ENCODE peak calls at places on chromosomes 12 and 14, in six cellular contexts. One of them, this sample, is unnamed.

GRCh38 chr14:76484355-76484754 is 108.4 kb downstream of the ESRRB start:
- DNase-seq in cardiac fibroblast: no peak
- DNase-seq in fibroblast of lung: no peak
- DNase-seq in thoracic aorta: no peak
- DNase-seq in mesothelial cell of epicardium: no peak
- DNase-seq in kidney: no peak
- DNase-seq in this sample: no peak

GRCh38 chr14:21852061-21852664 is 178.5 kb upstream of the OR4E1 start:
- DNase-seq in cardiac fibroblast: peak; percentile 27
- DNase-seq in fibroblast of lung: no peak
- DNase-seq in thoracic aorta: no peak
- DNase-seq in mesothelial cell of epicardium: peak; percentile 47
- DNase-seq in kidney: no peak
- DNase-seq in this sample: no peak

GRCh38 chr12:117343296-117343695 is 18.1 kb downstream of the NOS1 start:
- DNase-seq in cardiac fibroblast: no peak
- DNase-seq in fibroblast of lung: no peak
- DNase-seq in thoracic aorta: no peak
- DNase-seq in mesothelial cell of epicardium: no peak
- DNase-seq in kidney: no peak
- DNase-seq in this sample: no peak

GRCh38 chr12:8698132-8698829 is 490 bp downstream of the RIMKLB start:
- DNase-seq in cardiac fibroblast: peak; percentile 44
- DNase-seq in fibroblast of lung: peak; percentile 55
- DNase-seq in thoracic aorta: no peak
- DNase-seq in mesothelial cell of epicardium: no peak
- DNase-seq in kidney: peak; percentile 87
- DNase-seq in this sample: no peak

GRCh38 chr12:124804011-124804621 is 59.5 kb downstream of the SCARB1 start:
- DNase-seq in cardiac fibroblast: peak; percentile 16
- DNase-seq in fibroblast of lung: peak; percentile 33
- DNase-seq in thoracic aorta: peak; percentile 17
- DNase-seq in mesothelial cell of epicardium: no peak
- DNase-seq in kidney: no peak
- DNase-seq in this sample: no peak

GRCh38 chr12:38056701-38057689 is 259.6 kb upstream of the ALG10B start:
- DNase-seq in cardiac fibroblast: no peak
- DNase-seq in fibroblast of lung: no peak
- DNase-seq in thoracic aorta: no peak
- DNase-seq in mesothelial cell of epicardium: no peak
- DNase-seq in kidney: no peak
- DNase-seq in this sample: no peak

GRCh38 chr14:55762595-55763232 is 182.7 kb downstream of the KTN1 start:
- DNase-seq in cardiac fibroblast: no peak
- DNase-seq in fibroblast of lung: no peak
- DNase-seq in thoracic aorta: no peak
- DNase-seq in mesothelial cell of epicardium: no peak
- DNase-seq in kidney: no peak
- DNase-seq in this sample: no peak

GRCh38 chr14:70317969-70318634 is 41.4 kb downstream of the COX16 start:
- DNase-seq in cardiac fibroblast: peak; percentile 72
- DNase-seq in fibroblast of lung: peak; percentile 46
- DNase-seq in thoracic aorta: no peak
- DNase-seq in mesothelial cell of epicardium: peak; percentile 45
- DNase-seq in kidney: no peak
- DNase-seq in this sample: no peak

GRCh38 chr12:98503343-98503592 is 12.1 kb upstream of the TMPO start:
- DNase-seq in cardiac fibroblast: peak; percentile 95
- DNase-seq in fibroblast of lung: peak; percentile 87
- DNase-seq in thoracic aorta: peak; percentile 70
- DNase-seq in mesothelial cell of epicardium: peak; percentile 94
- DNase-seq in kidney: peak; percentile 95
- DNase-seq in this sample: no peak

GRCh38 chr14:64723691-64724577 is 19.7 kb downstream of the PLEKHG3 start:
- DNase-seq in cardiac fibroblast: no peak
- DNase-seq in fibroblast of lung: peak; percentile 46
- DNase-seq in thoracic aorta: no peak
- DNase-seq in mesothelial cell of epicardium: no peak
- DNase-seq in kidney: no peak
- DNase-seq in this sample: peak; percentile 42

GRCh38 chr12:96810057-96810456 is 97.0 kb upstream of the NEDD1 start:
- DNase-seq in cardiac fibroblast: peak; percentile 79
- DNase-seq in fibroblast of lung: peak; percentile 8
- DNase-seq in thoracic aorta: no peak
- DNase-seq in mesothelial cell of epicardium: no peak
- DNase-seq in kidney: no peak
- DNase-seq in this sample: no peak

GRCh38 chr12:124422142-124422569 is 127.3 kb downstream of the RFLNA start:
- DNase-seq in cardiac fibroblast: no peak
- DNase-seq in fibroblast of lung: no peak
- DNase-seq in thoracic aorta: no peak
- DNase-seq in mesothelial cell of epicardium: no peak
- DNase-seq in kidney: peak; percentile 93
- DNase-seq in this sample: no peak

GRCh38 chr12:27524839-27525238 is 833 bp downstream of the PPFIBP1 start:
- DNase-seq in cardiac fibroblast: peak; percentile 56
- DNase-seq in fibroblast of lung: no peak
- DNase-seq in thoracic aorta: no peak
- DNase-seq in mesothelial cell of epicardium: no peak
- DNase-seq in kidney: no peak
- DNase-seq in this sample: no peak

GRCh38 chr14:70289138-70289537 is 70.3 kb downstream of the COX16 start:
- DNase-seq in cardiac fibroblast: no peak
- DNase-seq in fibroblast of lung: no peak
- DNase-seq in thoracic aorta: no peak
- DNase-seq in mesothelial cell of epicardium: no peak
- DNase-seq in kidney: no peak
- DNase-seq in this sample: no peak

GRCh38 chr12:84701041-84701440 is 211.6 kb downstream of the SLC6A15 start:
- DNase-seq in cardiac fibroblast: no peak
- DNase-seq in fibroblast of lung: peak; percentile 53
- DNase-seq in thoracic aorta: no peak
- DNase-seq in mesothelial cell of epicardium: no peak
- DNase-seq in kidney: no peak
- DNase-seq in this sample: no peak

GRCh38 chr12:103181366-103182152 is 224.1 kb downstream of the ASCL1 start:
- DNase-seq in cardiac fibroblast: no peak
- DNase-seq in fibroblast of lung: no peak
- DNase-seq in thoracic aorta: no peak
- DNase-seq in mesothelial cell of epicardium: no peak
- DNase-seq in kidney: no peak
- DNase-seq in this sample: no peak

GRCh38 chr12:75446857-75447256 is 33.7 kb upstream of the GLIPR1 start:
- DNase-seq in cardiac fibroblast: peak; percentile 84
- DNase-seq in fibroblast of lung: peak; percentile 85
- DNase-seq in thoracic aorta: no peak
- DNase-seq in mesothelial cell of epicardium: no peak
- DNase-seq in kidney: no peak
- DNase-seq in this sample: no peak

GRCh38 chr12:49230810-49231209 is 34.1 kb upstream of the TUBA1C start:
- DNase-seq in cardiac fibroblast: no peak
- DNase-seq in fibroblast of lung: no peak
- DNase-seq in thoracic aorta: no peak
- DNase-seq in mesothelial cell of epicardium: no peak
- DNase-seq in kidney: no peak
- DNase-seq in this sample: no peak

DNA sequence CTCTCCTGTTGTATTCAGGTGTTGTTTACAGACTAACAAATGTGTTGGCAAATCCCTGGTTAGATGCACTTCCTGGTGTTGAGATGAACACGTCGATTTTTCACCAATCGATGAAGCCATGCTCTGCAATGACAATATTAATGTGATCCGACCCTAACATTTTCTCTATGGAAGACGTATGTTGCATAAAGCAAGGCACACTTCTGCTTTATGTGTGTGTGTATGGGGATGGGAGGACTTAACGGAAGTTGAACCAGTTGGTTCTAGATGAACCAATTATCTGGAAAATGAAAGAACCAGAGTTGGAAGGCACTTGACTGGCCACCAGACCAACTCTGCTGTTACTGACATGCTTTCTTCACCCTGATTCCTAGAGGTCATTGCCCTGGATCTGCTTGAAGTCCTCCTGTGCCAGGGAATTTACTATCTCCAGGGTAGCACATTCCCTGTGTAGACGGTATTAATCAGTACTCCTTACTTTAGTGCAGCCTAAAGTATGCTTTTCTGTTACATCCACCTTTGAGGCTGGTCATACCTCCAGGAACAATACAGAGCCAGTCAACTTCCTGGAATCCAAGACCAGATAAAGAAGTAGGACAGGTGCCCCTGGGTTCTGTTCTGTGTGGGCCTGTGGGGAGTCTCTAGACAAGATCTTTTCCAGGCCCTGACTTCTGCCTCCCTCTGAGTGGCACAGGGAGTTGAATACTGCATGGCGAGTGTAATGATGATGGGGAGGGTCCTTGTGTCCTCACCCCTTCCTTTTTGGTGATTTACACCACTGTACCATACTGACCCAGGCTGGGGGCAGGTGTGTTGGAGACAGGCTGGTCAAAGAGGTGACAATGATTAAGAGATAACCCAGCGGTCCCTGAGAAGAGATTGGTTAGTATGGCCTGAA is 4.1 kb downstream of the SDR39U1 start:
- DNase-seq in cardiac fibroblast: no peak
- DNase-seq in fibroblast of lung: no peak
- DNase-seq in thoracic aorta: no peak
- DNase-seq in mesothelial cell of epicardium: no peak
- DNase-seq in kidney: no peak
- DNase-seq in this sample: no peak
- TF ChIP-seq CTCF in cardiac fibroblast: no peak
- TF ChIP-seq CTCF in fibroblast of lung: no peak
- TF ChIP-seq CTCF in thoracic aorta: no peak
- TF ChIP-seq CTCF in mesothelial cell of epicardium: no peak
- TF ChIP-seq CTCF in kidney: no peak
- TF ChIP-seq CTCF in this sample: no peak

GRCh38 chr12:46452776-46453175 is 80.2 kb upstream of the SLC38A2 start:
- DNase-seq in cardiac fibroblast: no peak
- DNase-seq in fibroblast of lung: no peak
- DNase-seq in thoracic aorta: no peak
- DNase-seq in mesothelial cell of epicardium: no peak
- DNase-seq in kidney: no peak
- DNase-seq in this sample: no peak

GRCh38 chr12:46456356-46457334 is 84.1 kb upstream of the SLC38A2 start:
- DNase-seq in cardiac fibroblast: no peak
- DNase-seq in fibroblast of lung: peak; percentile 45
- DNase-seq in thoracic aorta: no peak
- DNase-seq in mesothelial cell of epicardium: no peak
- DNase-seq in kidney: no peak
- DNase-seq in this sample: no peak

GRCh38 chr12:46455648-46456352 is 83.2 kb upstream of the SLC38A2 start:
- DNase-seq in cardiac fibroblast: peak; percentile 35
- DNase-seq in fibroblast of lung: peak; percentile 62
- DNase-seq in thoracic aorta: no peak
- DNase-seq in mesothelial cell of epicardium: no peak
- DNase-seq in kidney: no peak
- DNase-seq in this sample: no peak

GRCh38 chr12:46453428-46453827 is 80.9 kb upstream of the SLC38A2 start:
- DNase-seq in cardiac fibroblast: peak; percentile 40
- DNase-seq in fibroblast of lung: no peak
- DNase-seq in thoracic aorta: no peak
- DNase-seq in mesothelial cell of epicardium: no peak
- DNase-seq in kidney: no peak
- DNase-seq in this sample: no peak

DNA sequence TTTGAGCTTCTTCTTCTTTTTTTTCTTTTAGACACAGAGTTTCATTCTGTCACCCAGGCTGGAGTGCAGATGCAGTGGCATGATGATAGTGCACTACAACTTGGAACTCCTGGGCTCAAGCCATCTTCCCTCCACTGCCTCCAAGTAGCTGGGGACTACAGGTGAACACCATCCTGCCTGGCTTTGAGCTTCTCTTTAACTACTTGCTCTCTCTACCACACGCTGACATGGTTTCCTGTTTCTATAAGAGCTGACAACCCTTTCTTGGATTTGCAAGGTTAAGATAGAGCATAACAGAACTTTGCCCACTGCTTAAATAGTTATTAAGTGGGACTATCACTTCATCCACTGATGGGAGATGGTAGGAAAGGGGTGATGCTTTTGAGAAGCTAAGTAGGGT is 82.4 kb upstream of the SLC38A2 start:
- DNase-seq in cardiac fibroblast: no peak
- DNase-seq in fibroblast of lung: no peak
- DNase-seq in thoracic aorta: no peak
- DNase-seq in mesothelial cell of epicardium: no peak
- DNase-seq in kidney: no peak
- DNase-seq in this sample: no peak
- TF ChIP-seq CTCF in cardiac fibroblast: no peak
- TF ChIP-seq CTCF in fibroblast of lung: no peak
- TF ChIP-seq CTCF in thoracic aorta: no peak
- TF ChIP-seq CTCF in mesothelial cell of epicardium: no peak
- TF ChIP-seq CTCF in kidney: no peak
- TF ChIP-seq CTCF in this sample: no peak

DNA sequence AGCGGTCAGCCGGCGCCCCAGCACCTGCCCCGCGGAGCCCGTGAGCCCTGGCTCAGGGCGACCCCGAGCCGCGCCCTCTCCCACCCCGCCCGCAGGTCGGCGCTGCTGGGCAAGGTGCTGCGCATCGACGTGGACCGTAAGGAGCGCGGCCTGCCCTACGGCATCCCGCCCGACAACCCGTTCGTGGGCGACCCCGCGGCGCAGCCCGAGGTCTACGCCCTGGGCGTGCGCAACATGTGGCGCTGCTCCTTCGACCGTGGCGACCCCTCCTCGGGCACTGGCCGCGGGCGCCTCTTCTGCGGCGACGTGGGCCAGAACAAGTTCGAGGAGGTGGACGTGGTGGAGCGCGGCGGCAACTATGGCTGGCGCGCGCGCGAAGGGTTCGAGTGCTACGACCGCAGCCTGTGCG is 14.4 kb downstream of the HHIPL1 start:
- DNase-seq in cardiac fibroblast: no peak
- DNase-seq in fibroblast of lung: no peak
- DNase-seq in thoracic aorta: no peak
- DNase-seq in mesothelial cell of epicardium: no peak
- DNase-seq in kidney: peak; percentile 61
- DNase-seq in this sample: no peak
- TF ChIP-seq CTCF in cardiac fibroblast: no peak
- TF ChIP-seq CTCF in fibroblast of lung: no peak
- TF ChIP-seq CTCF in thoracic aorta: no peak
- TF ChIP-seq CTCF in mesothelial cell of epicardium: no peak
- TF ChIP-seq CTCF in kidney: no peak
- TF ChIP-seq CTCF in this sample: no peak

DNA sequence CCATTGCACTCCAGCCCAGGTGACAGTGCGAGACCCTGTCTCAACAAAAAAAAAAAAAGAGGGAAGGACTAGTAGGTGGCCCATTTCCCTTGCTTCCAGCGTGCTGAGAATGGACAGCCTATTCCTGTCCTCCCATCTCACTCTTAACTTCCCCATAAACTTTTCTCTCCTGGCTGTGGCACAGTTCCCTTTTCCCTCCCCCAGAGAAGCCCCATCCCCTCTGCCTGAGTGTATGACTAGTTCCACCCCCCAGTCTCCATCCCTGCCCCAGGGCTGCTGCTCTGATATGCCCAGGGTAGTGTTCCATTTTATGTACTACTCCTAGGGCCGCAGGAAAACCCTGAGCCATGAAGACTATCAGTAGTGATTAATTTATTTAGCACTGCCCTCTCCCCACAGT is 11.3 kb upstream of the CHD4 start:
- DNase-seq in cardiac fibroblast: no peak
- DNase-seq in fibroblast of lung: no peak
- DNase-seq in thoracic aorta: no peak
- DNase-seq in mesothelial cell of epicardium: no peak
- DNase-seq in kidney: no peak
- DNase-seq in this sample: no peak
- TF ChIP-seq CTCF in cardiac fibroblast: no peak
- TF ChIP-seq CTCF in fibroblast of lung: no peak
- TF ChIP-seq CTCF in thoracic aorta: no peak
- TF ChIP-seq CTCF in mesothelial cell of epicardium: no peak
- TF ChIP-seq CTCF in kidney: no peak
- TF ChIP-seq CTCF in this sample: no peak

This sample was measured in chondrocyte.